ENCODE peak calls at places on chromosomes 16 and 17, in ten cellular contexts. G is AG10803, S is cardiac fibroblast, H is brain microvascular endothelial cell, I is HCT116, C is ovary, V is fibroblast of mammary gland, Z is NB4, A is GM23338, L is BJ. D is an unnamed sample.

GRCh38 chr16:1998852-1999801 is 9.4 kb downstream of the SYNGR3 start:
- DNase-seq in A (no peak), S (no peak), C (no peak), L (no peak), I (no peak), G (no peak), H (no peak), V (no peak), Z (no peak), D (no peak)

GRCh38 chr17:16428098-16428882 is 12.9 kb downstream of the TRPV2 start:
- DNase-seq in L (no peak), Z (peak; percentile 82), H (no peak), A (peak; percentile 83), I (no peak), C (peak; percentile 41), V (peak; percentile 68), G (peak; percentile 71), S (peak; percentile 60), D (peak; percentile 68)

GRCh38 chr17:17070931-17071330 is 28.7 kb downstream of the MPRIP start:
- DNase-seq in V (no peak), S (no peak), I (no peak), C (no peak), L (no peak), G (no peak), Z (no peak), A (no peak), H (no peak), D (no peak)

GRCh38 chr16:3207086-3207953 is 19.3 kb downstream of the OR1F1 start:
- DNase-seq in G (no peak), V (no peak), A (no peak), I (no peak), C (no peak), S (no peak), H (no peak), L (no peak), Z (no peak), D (no peak)

GRCh38 chr16:89150090-89150835 is 21.3 kb upstream of the CDH15 start:
- DNase-seq in C (no peak), V (no peak), S (no peak), I (no peak), A (no peak), G (no peak), L (no peak), H (no peak), Z (no peak), D (no peak)

GRCh38 chr17:41345992-41346391 is 4.6 kb downstream of the KRT33A start:
- DNase-seq in C (no peak), G (no peak), H (no peak), S (no peak), Z (no peak), A (no peak), L (no peak), I (no peak), V (no peak), D (no peak)

GRCh38 chr17:1087381-1088241 is 90.7 kb downstream of the TIMM22 start:
- DNase-seq in L (no peak), S (no peak), A (peak; percentile 87), Z (no peak), I (no peak), C (peak; percentile 55), G (peak; percentile 41), H (no peak), V (no peak), D (no peak)

GRCh38 chr17:47918003-47918402 is 22.0 kb downstream of the SP2 start:
- DNase-seq in G (no peak), Z (peak; percentile 36), L (no peak), A (no peak), H (no peak), C (no peak), I (no peak), S (peak; percentile 56), V (no peak), D (peak; percentile 24)

GRCh38 chr16:58855291-58855823 is 121.2 kb upstream of the GOT2 start:
- DNase-seq in G (no peak), C (no peak), H (no peak), I (no peak), L (no peak), V (no peak), Z (no peak), A (no peak), S (no peak), D (no peak)

GRCh38 chr17:17943281-17943984 is 28.8 kb downstream of the TOM1L2 start:
- DNase-seq in I (no peak), H (no peak), C (no peak), Z (peak; percentile 57), L (no peak), S (no peak), V (no peak), G (no peak), A (peak; percentile 52), D (no peak)

GRCh38 chr16:21646721-21647561 is 5.5 kb downstream of the IGSF6 start:
- DNase-seq in L (no peak), Z (no peak), C (no peak), G (no peak), I (no peak), H (no peak), A (no peak), S (no peak), V (no peak), D (no peak)
- H3K4me3 ChIP-seq in L (no peak overlapping the region), Z (no peak overlapping the region), C (no peak overlapping the region), G (no peak overlapping the region), I (no peak overlapping the region), H (no peak overlapping the region), A (no peak overlapping the region), S (no peak overlapping the region), V (no peak overlapping the region), D (no peak overlapping the region)

DNA sequence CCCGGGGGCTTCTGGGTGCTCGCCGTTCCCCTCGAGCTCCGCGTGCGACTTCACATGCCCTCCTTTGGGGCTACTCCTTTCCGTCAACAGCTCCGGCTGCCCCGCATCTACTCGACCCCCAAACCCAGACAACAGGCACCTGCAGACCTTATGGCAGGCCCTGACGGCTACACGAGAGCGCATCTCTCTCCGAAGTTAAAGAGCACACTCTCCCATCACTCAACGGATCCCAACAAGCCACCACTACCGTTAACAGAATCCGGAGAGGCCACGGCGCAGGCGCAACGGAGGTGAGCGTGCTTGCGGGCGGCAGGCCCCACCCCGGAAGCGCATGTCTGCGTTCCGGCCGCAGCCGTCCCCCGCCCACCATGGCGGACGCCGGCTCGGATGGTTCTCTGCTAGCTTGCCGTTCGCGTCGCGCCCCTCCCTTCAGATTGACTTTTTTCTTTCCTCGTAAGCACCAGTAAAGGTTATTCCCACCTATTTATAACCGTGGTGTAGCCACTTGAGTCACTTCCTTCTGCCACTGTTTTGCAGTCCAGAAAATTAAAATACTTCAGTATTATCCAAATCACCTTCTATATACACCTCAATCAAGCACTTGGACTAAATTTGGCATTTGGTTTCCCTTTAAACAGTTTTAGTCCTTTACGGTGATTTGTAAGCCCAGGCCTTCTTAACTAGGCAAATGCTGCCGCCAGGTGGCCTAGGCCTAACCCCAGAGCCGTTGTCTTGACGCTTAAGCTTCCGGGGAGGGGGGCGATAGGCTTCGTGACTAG is at the start of gene POLG2:
- DNase-seq in H (peak; percentile 87), V (peak; percentile 88), Z (peak; percentile 96), G (peak; percentile 92), S (peak; percentile 94), C (peak; percentile 89), A (peak; percentile 96), I (peak; percentile 87), L (peak; percentile 65), D (peak; percentile 96)
- TF ChIP-seq CTCF in H (peak; percentile 70), V (peak; percentile 50), Z (peak; percentile 51), G (peak; percentile 59), S (peak; percentile 61), C (no peak), A (peak; percentile 76), I (peak; percentile 69), L (peak; percentile 63), D (peak; percentile 64)

DNA sequence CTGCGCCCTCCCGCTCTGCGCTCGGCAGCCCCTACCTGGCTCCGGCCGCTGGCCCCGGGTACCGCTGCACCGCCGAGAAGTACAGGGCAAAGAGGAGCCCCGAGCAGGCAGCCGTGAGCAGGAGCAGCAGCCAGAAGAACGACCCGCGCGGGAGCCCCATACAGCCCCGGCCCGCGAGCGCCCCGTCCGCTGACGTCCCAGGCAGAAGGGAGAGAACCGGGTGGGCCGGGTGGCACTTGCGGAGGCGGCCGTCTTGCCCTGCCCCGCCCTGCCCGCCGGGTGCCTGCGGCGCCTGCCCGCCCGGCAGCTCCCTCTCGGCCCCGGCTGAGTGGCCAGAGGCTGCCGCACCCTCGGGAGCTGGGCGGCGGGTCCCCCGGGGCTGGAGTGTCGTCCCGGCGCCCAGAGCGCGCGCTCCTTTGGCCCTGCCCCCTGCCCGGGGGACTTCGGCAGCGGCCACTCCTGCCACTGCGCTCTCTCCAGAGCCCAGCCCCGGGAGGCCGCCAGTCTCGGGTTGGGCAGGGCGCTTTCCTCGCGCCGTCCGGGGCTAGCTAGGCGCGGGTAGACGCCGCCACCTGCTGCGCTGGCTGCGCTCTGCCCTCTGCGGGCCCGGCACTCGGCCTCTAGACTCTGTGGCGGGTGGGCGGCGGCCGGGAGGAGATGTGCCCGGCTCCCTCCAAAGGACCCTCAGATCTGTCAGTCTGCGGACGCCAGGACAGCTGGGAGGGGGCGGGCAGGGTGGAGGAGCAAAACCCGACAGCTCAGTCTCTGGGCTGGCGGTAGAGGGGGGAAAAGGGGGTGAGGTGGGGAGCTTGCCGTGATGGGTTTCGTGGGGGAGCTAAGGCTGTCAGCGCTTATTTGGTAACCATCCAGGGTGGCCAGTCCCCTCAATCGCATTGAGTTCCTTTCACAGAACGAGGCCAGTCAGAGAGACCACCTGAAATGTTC is at the start of gene ST6GALNAC2:
- DNase-seq in L (no peak), S (no peak), H (no peak), C (peak; percentile 47), A (peak; percentile 56), Z (peak; percentile 81), G (peak; percentile 29), I (peak; percentile 42), V (no peak), D (no peak)
- H3K4me3 ChIP-seq in L (peak within 1 kb of the TSS; percentile 46), S (peak within 1 kb of the TSS; percentile 47), H (peak within 1 kb of the TSS; percentile 44), C (peak within 1 kb of the TSS; percentile 47), A (peak within 1 kb of the TSS; percentile 77), Z (peak within 1 kb of the TSS; percentile 25), G (peak within 1 kb of the TSS; percentile 53), I (peak within 1 kb of the TSS; percentile 68), V (peak within 1 kb of the TSS; percentile 35), D (peak within 1 kb of the TSS; percentile 47)

GRCh38 chr17:20983359-20983637 is 59.5 kb downstream of the USP22 start:
- DNase-seq in I (no peak), C (no peak), Z (no peak), S (no peak), L (no peak), A (no peak), H (no peak), V (no peak), G (no peak), D (no peak)

GRCh38 chr17:20981046-20981920 is 61.5 kb downstream of the USP22 start:
- DNase-seq in L (no peak), S (no peak), V (no peak), Z (no peak), I (no peak), H (no peak), G (no peak), C (no peak), A (no peak), D (no peak)

GRCh38 chr17:20979792-20980083 is 63.1 kb downstream of the USP22 start:
- DNase-seq in G (no peak), H (no peak), V (no peak), C (no peak), A (no peak), Z (no peak), S (no peak), I (no peak), L (no peak), D (no peak)

GRCh38 chr17:20986767-20987510 is 55.9 kb downstream of the USP22 start:
- DNase-seq in A (no peak), C (no peak), Z (no peak), I (no peak), V (no peak), L (no peak), S (no peak), G (no peak), H (no peak), D (no peak)

GRCh38 chr17:20982589-20983358 is 60.0 kb downstream of the USP22 start:
- DNase-seq in S (no peak), C (no peak), A (no peak), H (no peak), V (no peak), I (no peak), G (no peak), L (no peak), Z (no peak), D (no peak)
- TF ChIP-seq CTCF in S (no peak), C (no peak), A (no peak), H (no peak), V (no peak), I (no peak), G (no peak), L (no peak), Z (no peak), D (no peak)